ENCODE peak calls at places on chromosomes 3 and 15, in six cellular contexts. G is activated CD8-positive, alpha-beta memory T cell treated with anti-CD3 and anti-CD28 coated beads for 1 hour; Q is stromal cell of bone marrow; U is GM04503; K is kidney; L is AG08396. B is an unnamed sample.

GRCh38 chr3:129536374-129536667 is 6.7 kb upstream of the H1-8 start:
- DNase-seq in K (no peak), G (no peak), Q (no peak), U (no peak), L (no peak), B (no peak)

GRCh38 chr15:69806287-69806915 is 291.3 kb downstream of the TLE3 start:
- DNase-seq in L (no peak), K (no peak), U (no peak), G (no peak), Q (no peak), B (no peak)

GRCh38 chr3:59425942-59426341 is 376.1 kb upstream of the CFAP20DC start:
- DNase-seq in U (no peak), G (peak; percentile 17), Q (no peak), L (no peak), K (no peak), B (no peak)

GRCh38 chr3:173221010-173221409 is 80.0 kb upstream of the SPATA16 start:
- DNase-seq in U (no peak), L (no peak), Q (no peak), K (no peak), G (no peak), B (no peak)

GRCh38 chr3:46930176-46930944 is 46.2 kb downstream of the CCDC12 start:
- DNase-seq in Q (no peak), G (no peak), K (peak; percentile 81), L (no peak), U (no peak), B (no peak)

GRCh38 chr15:81312790-81313543 is 11.0 kb downstream of the STARD5 start:
- DNase-seq in G (no peak), U (peak; percentile 97), L (peak; percentile 90), Q (peak; percentile 97), K (peak; percentile 92), B (peak; percentile 96)

GRCh38 chr3:9750556-9751411 is 1.0 kb downstream of the OGG1 start:
- DNase-seq in Q (no peak), U (no peak), G (no peak), L (no peak), K (no peak), B (no peak)

GRCh38 chr3:124834723-124835718 is 52.1 kb downstream of the ITGB5 start:
- DNase-seq in L (peak; percentile 27), Q (no peak), U (no peak), G (no peak), K (peak; percentile 80), B (peak; percentile 87)

GRCh38 chr3:144499346-144499745 is 527.7 kb downstream of the DIPK2A start:
- DNase-seq in Q (no peak), G (no peak), U (no peak), L (no peak), K (no peak), B (no peak)

GRCh38 chr3:64459711-64460110 is 228.1 kb downstream of the ADAMTS9 start:
- DNase-seq in L (no peak), K (no peak), Q (peak; percentile 40), U (peak; percentile 19), G (no peak), B (peak; percentile 71)

GRCh38 chr3:24480497-24480896 is 14.2 kb downstream of the THRB start:
- DNase-seq in K (no peak), U (no peak), L (no peak), G (no peak), Q (no peak), B (no peak)

GRCh38 chr3:173403376-173403775 is 5.8 kb downstream of the NLGN1 start:
- DNase-seq in Q (no peak), K (no peak), L (no peak), U (peak; percentile 14), G (no peak), B (no peak)

B was measured in skeletal muscle cell.